ENCODE peak calls at places on chromosomes 16 and 17, in eight cellular contexts. Q, V, K, G, O, Z, Y and N are unnamed samples.

GRCh38 chr17:77834170-77835115 is 124.1 kb upstream of the TNRC6C start:
- DNase-seq in K (no peak), Y (peak; percentile 32), O (no peak), V (peak; percentile 86), Z (peak; percentile 80), G (no peak), Q (peak; percentile 63), N (peak; percentile 93)

GRCh38 chr17:78759203-78759968 is 22.7 kb downstream of the CYTH1 start:
- DNase-seq in Y (peak; percentile 87), V (peak; percentile 43), Q (no peak), G (peak; percentile 93), O (no peak), K (peak; percentile 78), Z (peak; percentile 86), N (peak; percentile 70)

GRCh38 chr17:36085710-36086268 is 4.2 kb downstream of the CCL3 start:
- DNase-seq in G (no peak), K (no peak), Y (no peak), O (no peak), Q (no peak), V (no peak), Z (no peak), N (no peak)

GRCh38 chr16:907819-908218 is 63.0 kb downstream of the LMF1 start:
- DNase-seq in Y (no peak), Q (no peak), G (no peak), K (no peak), O (no peak), V (no peak), Z (peak; percentile 24), N (no peak)

GRCh38 chr17:12568358-12569251 is 97.1 kb upstream of the MYOCD start:
- DNase-seq in G (no peak), Y (no peak), V (no peak), Q (no peak), K (no peak), Z (no peak), O (no peak), N (no peak)

GRCh38 chr16:83513006-83513755 is 294.6 kb upstream of the HSBP1 start:
- DNase-seq in O (no peak), K (no peak), V (peak; percentile 89), G (no peak), Q (no peak), Z (no peak), Y (no peak), N (peak; percentile 93)

GRCh38 chr16:51473091-51473490 is 322.0 kb upstream of the SALL1 start:
- DNase-seq in G (no peak), Y (no peak), V (no peak), K (no peak), Q (no peak), O (no peak), Z (no peak), N (no peak)

GRCh38 chr16:73504591-73504990 is 456.7 kb upstream of the ZFHX3 start:
- DNase-seq in O (no peak), Q (no peak), Z (no peak), Y (no peak), G (no peak), K (no peak), V (no peak), N (no peak)

GRCh38 chr16:627458-628239 is 3.1 kb upstream of the WFIKKN1 start:
- DNase-seq in Z (peak; percentile 88), O (no peak), Y (peak; percentile 54), V (no peak), G (no peak), K (no peak), Q (no peak), N (no peak)

GRCh38 chr16:66649636-66650205 is 45.2 kb downstream of the CMTM3 start:
- DNase-seq in G (no peak), K (no peak), O (no peak), Q (no peak), V (no peak), Y (peak; percentile 19), Z (no peak), N (no peak)

GRCh38 chr16:66612422-66612821 is 7.9 kb downstream of the CMTM3 start:
- DNase-seq in Z (no peak), O (no peak), Y (peak; percentile 91), G (no peak), Q (no peak), V (no peak), K (no peak), N (no peak)

GRCh38 chr17:29038511-29039300 is 4.2 kb upstream of the PIPOX start:
- DNase-seq in O (no peak), Q (no peak), G (no peak), V (no peak), K (no peak), Y (no peak), Z (no peak), N (no peak)

GRCh38 chr17:61205406-61205805 is 194.2 kb upstream of the TBX2 start:
- DNase-seq in Q (no peak), Z (no peak), V (no peak), Y (no peak), K (no peak), O (no peak), G (no peak), N (no peak)

GRCh38 chr17:7405413-7405881 is 1.6 kb upstream of the TMEM256 start:
- DNase-seq in Y (no peak), Q (peak; percentile 25), Z (no peak), V (no peak), G (no peak), K (no peak), O (no peak), N (no peak)

GRCh38 chr17:1089915-1090314 is 89.9 kb downstream of the ABR start:
- DNase-seq in Y (no peak), Q (no peak), O (no peak), K (no peak), Z (peak; percentile 87), G (no peak), V (no peak), N (no peak)

GRCh38 chr16:89658221-89658879 is 714 bp downstream of the SPATA33 start:
- DNase-seq in Q (peak; percentile 48), Z (peak; percentile 53), Y (no peak), K (no peak), O (no peak), V (no peak), G (peak; percentile 34), N (no peak)

GRCh38 chr17:43732961-43733360 is 25.6 kb downstream of the SOST start:
- DNase-seq in Q (no peak), K (no peak), Y (no peak), O (no peak), V (peak; percentile 87), Z (no peak), G (no peak), N (peak; percentile 80)

GRCh38 chr17:46139365-46140210 is 53.6 kb downstream of the KANSL1 start:
- DNase-seq in O (no peak), G (peak; percentile 76), K (no peak), V (no peak), Q (no peak), Z (no peak), Y (no peak), N (no peak)

GRCh38 chr16:69132424-69133252 is at the start of the genes CHTF8 and UTP4:
- DNase-seq in Y (peak; percentile 86), V (peak; percentile 76), O (peak; percentile 78), Z (peak; percentile 92), Q (peak; percentile 93), G (peak; percentile 90), K (peak; percentile 76), N (peak; percentile 68)

GRCh38 chr16:13779676-13780075 is 140.3 kb upstream of the ERCC4 start:
- DNase-seq in Q (no peak), G (no peak), Z (no peak), V (no peak), Y (no peak), K (no peak), O (no peak), N (no peak)

GRCh38 chr16:58500329-58501241 is 642 bp downstream of the NDRG4 start:
- DNase-seq in K (no peak), Y (no peak), G (no peak), Q (peak; percentile 37), Z (peak; percentile 35), V (no peak), O (no peak), N (no peak)

GRCh38 chr17:507441-507840 is 154.8 kb upstream of the RPH3AL start:
- DNase-seq in Z (no peak), O (no peak), G (no peak), Q (no peak), V (no peak), K (no peak), Y (no peak), N (no peak)

GRCh38 chr17:67585077-67585602 is 132.6 kb upstream of the NOL11 start:
- DNase-seq in Y (no peak), O (no peak), Q (no peak), K (no peak), Z (no peak), G (no peak), V (peak; percentile 40), N (no peak)

GRCh38 chr17:63275968-63276349 is 170.1 kb downstream of the CYB561 start:
- DNase-seq in V (no peak), G (no peak), K (no peak), Z (no peak), Y (no peak), Q (no peak), O (no peak), N (no peak)

GRCh38 chr17:18957831-18958230 is 5.9 kb downstream of the SLC5A10 start:
- DNase-seq in K (no peak), O (no peak), V (no peak), G (no peak), Y (no peak), Z (no peak), Q (no peak), N (no peak)

GRCh38 chr17:45298546-45299285 is 18.1 kb downstream of the MAP3K14 start:
- DNase-seq in Z (no peak), V (no peak), K (no peak), Y (no peak), G (no peak), O (no peak), Q (no peak), N (no peak)

GRCh38 chr17:49505854-49506253 is 10.8 kb downstream of the NGFR start:
- DNase-seq in O (no peak), V (no peak), G (no peak), Z (no peak), Y (no peak), Q (no peak), K (no peak), N (no peak)

GRCh38 chr17:39661044-39661406 is 4.1 kb upstream of the TCAP start:
- DNase-seq in G (no peak), Y (no peak), V (no peak), O (no peak), Q (no peak), Z (no peak), K (no peak), N (no peak)
- H3K27ac ChIP-seq in G (no peak overlapping the region), Y (no peak overlapping the region), V (no peak overlapping the region), O (no peak overlapping the region), Q (no peak overlapping the region), Z (peak overlapping the region; percentile 85), K (no peak overlapping the region), N (no peak overlapping the region)

GRCh38 chr17:81020767-81021497 is 14.0 kb upstream of the BAIAP2 start:
- DNase-seq in Z (peak; percentile 83), K (no peak), V (peak; percentile 34), O (no peak), Q (no peak), G (no peak), Y (no peak), N (no peak)
- H3K27ac ChIP-seq in Z (peak overlapping the region; percentile 68), K (no peak overlapping the region), V (no peak overlapping the region), O (no peak overlapping the region), Q (no peak overlapping the region), G (no peak overlapping the region), Y (no peak overlapping the region), N (no peak overlapping the region)

GRCh38 chr17:75976175-75976848 is 2.7 kb downstream of the ACOX1 start:
- DNase-seq in V (peak; percentile 23), Y (no peak), Z (no peak), G (no peak), Q (no peak), K (no peak), O (no peak), N (no peak)
- H3K27ac ChIP-seq in V (no peak overlapping the region), Y (peak overlapping the region; percentile 27), Z (peak overlapping the region; percentile 19), G (no peak overlapping the region), Q (no peak overlapping the region), K (no peak overlapping the region), O (no peak overlapping the region), N (no peak overlapping the region)

GRCh38 chr16:27325736-27326135 is 12.0 kb downstream of the IL4R start:
- DNase-seq in V (no peak), Y (no peak), Q (no peak), K (no peak), Z (no peak), O (no peak), G (no peak), N (no peak)
- H3K27ac ChIP-seq in V (peak overlapping the region; percentile 91), Y (no peak overlapping the region), Q (peak overlapping the region; percentile 99), K (peak overlapping the region; percentile 22), Z (peak overlapping the region; percentile 91), O (no peak overlapping the region), G (no peak overlapping the region), N (peak overlapping the region; percentile 99)